ENCODE peak calls at places on chromosome 15, in eight cellular contexts. G is tibial artery; Q is CD8-positive, alpha-beta T cell; C is endothelial cell of umbilical vein; A is GM06990; E is lower leg skin; D is upper lobe of left lung; K is endothelial cell. L is an unnamed sample.

GRCh38 chr15:43168192-43169107 is 16.8 kb upstream of the CCNDBP1 start:
- DNase-seq in G (no peak), Q (no peak), C (no peak), A (no peak), E (no peak), D (no peak), K (no peak), L (no peak)

GRCh38 chr15:73464602-73465001 is 21.6 kb downstream of the REC114 start:
- DNase-seq in G (no peak), Q (no peak), C (no peak), A (no peak), E (no peak), D (no peak), K (peak), L (no peak)

GRCh38 chr15:45962733-45963132 is 327.9 kb downstream of the SQOR start:
- DNase-seq in G (no peak), Q (no peak), C (no peak), A (no peak), E (no peak), D (no peak), K (no peak), L (no peak)

GRCh38 chr15:96365781-96366525 is 35.5 kb downstream of the NR2F2 start:
- DNase-seq in G (no peak), Q (no peak), C (no peak), A (no peak), E (no peak), D (no peak), K (peak), L (no peak)

GRCh38 chr15:59160880-59161593 is 45.6 kb upstream of the LDHAL6B start:
- DNase-seq in G (no peak), Q (no peak), C (peak), A (no peak), E (peak), D (no peak), K (peak), L (no peak)

GRCh38 chr15:55196011-55196410 is 730 bp downstream of the RSL24D1 start:
- DNase-seq in G (no peak), Q (no peak), C (no peak), A (no peak), E (no peak), D (no peak), K (no peak), L (no peak)

GRCh38 chr15:99671926-99672701 is 61.1 kb downstream of the LYSMD4 start:
- DNase-seq in G (no peak), Q (no peak), C (no peak), A (no peak), E (no peak), D (no peak), K (no peak), L (no peak)

GRCh38 chr15:67019069-67019468 is 46.3 kb upstream of the SMAD3 start:
- DNase-seq in G (no peak), Q (no peak), C (no peak), A (no peak), E (peak), D (no peak), K (no peak), L (no peak)

GRCh38 chr15:76553564-76553963 is 217.0 kb downstream of the ISL2 start:
- DNase-seq in G (no peak), Q (no peak), C (no peak), A (no peak), E (no peak), D (no peak), K (no peak), L (no peak)

GRCh38 chr15:21260966-21261395 is 179.3 kb downstream of the POTEB3 start:
- DNase-seq in G (no peak), Q (peak), C (no peak), A (no peak), E (peak), D (peak), K (no peak), L (peak)

DNA sequence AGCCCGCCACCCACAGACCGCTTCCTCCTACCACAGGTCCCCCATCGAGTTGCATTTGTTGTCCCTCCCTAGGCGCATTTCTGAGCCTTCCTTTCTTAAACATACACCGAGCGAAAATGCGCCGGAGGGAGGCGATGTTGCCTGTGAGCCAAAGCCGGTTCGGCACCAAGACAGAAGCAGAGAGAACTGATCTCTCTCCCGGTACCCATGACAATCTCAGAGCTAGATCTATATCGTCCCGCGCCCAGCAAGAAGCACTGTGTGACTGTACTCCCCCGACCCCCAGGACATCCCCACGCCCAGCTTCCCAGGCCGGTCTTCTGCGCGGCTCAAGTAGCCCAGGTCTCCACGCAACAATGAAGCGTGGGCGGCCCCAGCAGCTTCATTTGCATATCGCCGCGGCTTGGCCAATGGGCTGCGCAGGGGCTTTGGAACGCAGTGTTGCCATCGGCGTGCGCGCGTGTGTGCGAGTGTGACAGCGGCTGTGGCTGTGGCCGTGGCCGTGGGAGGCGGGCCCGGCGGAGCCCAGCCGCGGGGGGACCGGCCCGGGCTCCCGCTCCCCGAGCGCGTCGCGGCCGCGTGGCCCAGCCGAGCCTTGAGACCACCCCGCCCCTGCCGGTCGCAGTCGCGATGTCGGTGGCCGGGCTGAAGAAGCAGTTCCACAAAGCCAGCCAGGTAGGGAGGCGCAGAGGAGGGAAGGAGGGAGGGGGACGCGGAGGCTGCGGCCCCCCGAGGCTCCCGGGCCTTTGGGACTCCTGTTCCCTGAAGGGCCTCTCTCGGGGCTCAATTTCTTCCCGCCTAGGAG is at the start of gene SH3GL3:
- DNase-seq in G (peak), Q (peak), C (peak), A (peak), E (peak), D (peak), K (peak), L (peak)
- TF ChIP-seq CTCF in G (no peak), Q (no peak), C (peak), A (no peak), E (no peak), D (peak), K (no peak), L (no peak)

GRCh38 chr15:49370782-49371181 is 52.3 kb upstream of the FGF7 start:
- DNase-seq in G (no peak), Q (no peak), C (peak), A (no peak), E (no peak), D (no peak), K (no peak), L (no peak)
- TF ChIP-seq CTCF in G (no peak), Q (no peak), C (no peak), A (peak), E (no peak), D (no peak), K (no peak), L (no peak)

GRCh38 chr15:62449638-62450037 is 284.6 kb upstream of the C2CD4B start:
- DNase-seq in G (no peak), Q (no peak), C (no peak), A (no peak), E (no peak), D (no peak), K (no peak), L (no peak)
- TF ChIP-seq CTCF in G (no peak), Q (no peak), C (no peak), A (no peak), E (no peak), D (no peak), K (no peak), L (no peak)

DNA sequence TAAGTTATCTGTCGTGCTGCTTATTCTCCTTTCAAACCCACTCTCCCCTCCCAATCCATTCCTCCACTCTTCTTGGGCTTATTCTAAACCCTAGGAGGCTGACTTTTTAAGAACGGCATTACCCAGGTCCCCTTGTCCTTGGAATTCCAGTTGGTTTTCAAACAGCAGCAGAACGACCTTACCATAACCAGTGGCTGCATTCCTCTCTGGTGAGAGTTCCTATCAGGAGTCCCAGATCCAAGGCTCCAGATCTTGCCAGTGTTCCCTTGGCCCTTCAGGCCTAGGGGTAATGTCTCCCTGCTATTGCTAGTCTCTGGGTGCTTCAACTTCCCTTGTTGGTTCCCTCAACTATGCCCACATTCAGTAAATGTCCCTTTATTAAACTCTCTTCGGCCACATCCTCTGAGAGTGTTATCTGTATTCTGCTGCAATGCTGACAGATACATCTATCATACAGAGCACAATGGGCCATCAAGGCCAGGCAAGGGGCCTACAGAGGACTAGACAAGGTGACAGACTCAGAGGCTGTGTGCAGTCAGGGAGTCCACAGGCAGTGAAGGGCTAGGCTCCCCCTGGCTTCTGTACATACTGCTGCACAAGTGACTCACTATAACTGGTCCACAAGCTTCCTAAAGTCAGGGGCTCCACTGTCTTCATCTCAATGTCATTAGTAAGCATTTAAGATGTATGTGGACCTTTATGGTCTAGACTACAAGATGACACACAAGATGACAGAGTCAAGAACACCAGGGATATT is 10.1 kb downstream of the LYSMD2 start:
- DNase-seq in G (no peak), Q (peak), C (no peak), A (no peak), E (no peak), D (no peak), K (no peak), L (no peak)
- TF ChIP-seq CTCF in G (no peak), Q (no peak), C (no peak), A (peak), E (no peak), D (no peak), K (no peak), L (no peak)

GRCh38 chr15:38862104-38862503 is 297.5 kb upstream of the RASGRP1 start:
- DNase-seq in G (no peak), Q (no peak), C (no peak), A (no peak), E (no peak), D (no peak), K (no peak), L (no peak)

GRCh38 chr15:38861108-38861507 is 296.5 kb upstream of the RASGRP1 start:
- DNase-seq in G (no peak), Q (no peak), C (no peak), A (no peak), E (no peak), D (no peak), K (no peak), L (no peak)

GRCh38 chr15:38863381-38863780 is 298.8 kb upstream of the RASGRP1 start:
- DNase-seq in G (no peak), Q (no peak), C (no peak), A (no peak), E (no peak), D (no peak), K (no peak), L (no peak)

GRCh38 chr15:38864827-38865604 is 300.4 kb upstream of the RASGRP1 start:
- DNase-seq in G (peak), Q (no peak), C (no peak), A (no peak), E (no peak), D (no peak), K (no peak), L (no peak)

DNA sequence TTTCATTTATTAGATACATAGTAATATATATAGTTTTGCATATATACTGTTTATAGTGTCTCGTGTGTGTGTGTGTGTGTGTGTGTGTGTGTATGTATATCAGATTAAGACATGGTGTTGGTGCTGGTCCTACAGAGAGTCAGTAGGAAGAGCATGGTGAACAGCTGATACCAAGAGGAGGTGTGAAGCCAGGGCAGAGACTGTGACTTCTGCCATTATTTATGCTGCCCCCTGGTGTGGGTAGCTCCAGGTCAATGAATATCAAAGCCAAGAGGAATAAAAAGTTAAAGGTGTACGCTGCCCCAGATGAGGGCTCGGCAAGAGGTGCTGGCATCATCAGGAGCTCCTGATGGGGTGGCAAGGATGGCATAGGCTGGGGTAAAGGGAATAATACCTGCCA is 299.5 kb upstream of the RASGRP1 start:
- DNase-seq in G (no peak), Q (no peak), C (no peak), A (no peak), E (no peak), D (no peak), K (no peak), L (no peak)
- TF ChIP-seq CTCF in G (no peak), Q (no peak), C (no peak), A (peak), E (no peak), D (no peak), K (no peak), L (no peak)

DNA sequence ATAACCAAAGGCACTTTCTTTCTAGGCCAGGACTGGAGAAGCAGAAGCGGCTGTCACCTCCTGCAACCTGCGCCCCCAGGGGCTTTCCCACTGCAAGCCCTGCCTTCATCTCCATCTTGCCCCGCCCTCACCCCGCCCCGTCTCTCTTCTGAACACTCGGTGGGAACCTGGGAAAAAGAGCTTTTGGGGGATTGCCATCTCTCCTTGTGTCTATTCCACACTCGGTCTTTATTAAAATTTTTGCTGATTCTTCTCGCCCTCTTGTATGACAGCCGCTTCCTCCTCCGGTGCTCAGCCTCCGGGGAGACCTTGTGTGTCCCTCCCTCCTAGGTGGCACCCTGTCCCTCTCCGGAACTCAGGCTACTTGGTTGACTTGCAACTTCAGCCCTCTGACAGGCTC is 41.9 kb upstream of the SPESP1 start:
- DNase-seq in G (no peak), Q (no peak), C (no peak), A (peak), E (no peak), D (no peak), K (no peak), L (no peak)
- TF ChIP-seq CTCF in G (no peak), Q (no peak), C (no peak), A (no peak), E (no peak), D (no peak), K (no peak), L (no peak)

DNA sequence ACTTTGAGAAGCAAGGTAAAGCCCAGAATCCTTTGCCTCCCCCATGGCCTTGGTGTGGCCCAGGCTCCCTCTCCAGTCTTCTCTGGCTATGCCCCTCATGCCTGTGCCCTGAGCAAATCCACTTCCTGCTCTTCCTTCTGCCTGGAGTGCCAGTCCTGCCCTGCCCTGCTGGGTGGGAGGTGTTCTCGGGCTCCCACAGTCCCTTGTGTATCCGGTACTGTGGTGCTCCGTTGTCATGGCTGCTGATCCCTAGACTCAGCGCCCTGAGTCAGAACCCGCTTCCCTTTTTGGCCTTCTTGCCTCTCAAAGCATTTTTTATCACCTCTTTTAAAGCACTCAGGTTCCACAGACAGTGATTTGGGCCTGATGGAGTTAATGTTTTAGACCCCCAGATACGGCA is 29.4 kb upstream of the ADAMTS7 start:
- DNase-seq in G (peak), Q (no peak), C (no peak), A (peak), E (no peak), D (no peak), K (no peak), L (no peak)
- TF ChIP-seq CTCF in G (no peak), Q (no peak), C (no peak), A (no peak), E (no peak), D (no peak), K (no peak), L (no peak)

DNA sequence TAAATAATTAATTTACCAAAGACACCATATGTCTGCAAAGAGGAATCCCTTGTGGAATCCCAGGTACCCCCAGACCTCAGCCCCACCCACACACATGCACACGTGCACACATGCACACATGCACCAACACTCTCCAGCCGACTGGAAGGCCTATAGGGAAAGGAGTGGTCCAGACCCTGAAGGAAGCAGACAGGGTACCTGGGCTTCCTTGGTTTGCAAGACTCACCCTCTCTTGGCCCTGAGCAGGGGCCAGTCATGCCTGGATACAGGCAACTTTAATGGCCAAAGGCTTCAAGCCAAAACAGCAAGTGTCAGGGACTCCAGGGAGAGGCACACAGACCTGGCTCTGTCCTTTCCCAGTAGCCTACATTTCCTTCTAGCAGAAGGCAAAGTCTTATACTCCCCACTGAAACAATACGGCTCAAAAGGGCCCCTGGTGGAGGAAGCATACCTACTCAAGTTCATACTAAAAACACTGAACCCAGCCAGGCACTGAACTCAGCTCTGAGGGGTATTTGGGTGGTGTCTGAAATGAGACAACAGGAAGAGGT is 8.8 kb downstream of the MFGE8 start:
- DNase-seq in G (no peak), Q (no peak), C (no peak), A (no peak), E (no peak), D (no peak), K (no peak), L (no peak)
- TF ChIP-seq CTCF in G (no peak), Q (no peak), C (no peak), A (no peak), E (no peak), D (no peak), K (no peak), L (no peak)

GRCh38 chr15:81752974-81753373 is 292.8 kb downstream of the MEX3B start:
- DNase-seq in G (no peak), Q (no peak), C (no peak), A (no peak), E (no peak), D (no peak), K (no peak), L (no peak)
- TF ChIP-seq CTCF in G (no peak), Q (no peak), C (no peak), A (no peak), E (no peak), D (no peak), K (no peak), L (no peak)

GRCh38 chr15:95021816-95022215 is 790.5 kb downstream of the MCTP2 start:
- DNase-seq in G (no peak), Q (no peak), C (no peak), A (no peak), E (no peak), D (no peak), K (no peak), L (no peak)

GRCh38 chr15:95024388-95024787 is 793.0 kb downstream of the MCTP2 start:
- DNase-seq in G (no peak), Q (no peak), C (peak), A (no peak), E (no peak), D (no peak), K (no peak), L (no peak)

DNA sequence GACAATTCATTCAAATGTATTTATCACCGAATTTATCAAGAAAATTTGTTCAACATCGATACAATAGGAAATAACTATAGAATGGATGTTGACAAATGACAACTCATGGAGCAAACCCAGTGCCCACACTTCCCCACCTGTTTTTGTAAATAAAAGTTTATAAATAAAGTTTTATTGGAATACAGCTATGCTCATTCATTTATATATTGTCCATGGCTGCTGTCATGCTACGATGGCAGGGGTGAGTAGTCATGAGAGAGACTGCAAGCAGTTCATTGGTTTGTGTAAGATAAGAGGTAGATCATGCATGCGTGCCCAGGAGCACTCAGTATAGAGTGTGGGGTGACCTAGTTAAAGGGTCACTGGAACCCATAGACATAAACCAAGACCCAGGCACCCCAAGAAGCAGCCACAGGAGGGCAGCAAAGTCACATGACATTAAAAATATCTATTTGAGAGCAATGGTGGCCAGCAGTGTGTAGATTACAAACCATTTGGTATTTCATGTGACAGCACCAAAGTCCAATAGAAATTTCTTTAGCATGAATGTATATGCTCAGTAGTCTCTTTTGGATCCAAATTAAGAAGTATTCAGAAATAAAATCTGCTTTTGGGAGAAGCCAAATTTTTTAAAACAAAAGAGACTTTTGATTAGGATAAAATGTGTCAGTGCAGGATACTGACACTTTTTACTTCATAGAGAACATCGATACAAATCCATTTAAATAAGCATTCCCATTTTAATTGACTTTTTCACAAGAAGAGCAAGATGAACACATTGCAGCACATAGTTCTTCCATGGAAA is 794.8 kb downstream of the MCTP2 start:
- DNase-seq in G (peak), Q (no peak), C (peak), A (no peak), E (no peak), D (no peak), K (peak), L (peak)
- TF ChIP-seq CTCF in G (peak), Q (no peak), C (peak), A (peak), E (no peak), D (peak), K (peak), L (no peak)

L was measured in omental fat pad.